ENCODE peak calls at places on chromosomes 13 and 19, in five cellular contexts. J is A549, M is AG04450, P is A673, G is pancreas. A is an unnamed sample.

GRCh38 chr19:21604351-21604926 is 99.0 kb downstream of the ZNF429 start:
- DNase-seq in J (no peak), M (no peak), P (no peak), G (no peak), A (no peak)

GRCh38 chr19:3046621-3047306 is 15.5 kb downstream of the TLE5 start:
- DNase-seq in J (no peak), M (no peak), P (peak), G (no peak), A (no peak)

GRCh38 chr13:69324109-69324886 is 783.3 kb upstream of the ATXN8OS start:
- DNase-seq in J (no peak), M (no peak), P (peak), G (no peak), A (peak)

GRCh38 chr13:93248627-93249047 is 22.0 kb downstream of the GPC6 start:
- DNase-seq in J (no peak), M (no peak), P (peak), G (peak), A (peak)

GRCh38 chr19:35087393-35087792 is 28.2 kb upstream of the FXYD3 start:
- DNase-seq in J (no peak), M (no peak), P (no peak), G (no peak), A (no peak)

GRCh38 chr13:49259586-49259985 is 11.9 kb downstream of the CDADC1 start:
- DNase-seq in J (no peak), M (no peak), P (no peak), G (no peak), A (no peak)

GRCh38 chr13:51806571-51806970 is 2.6 kb upstream of the DHRS12 start:
- DNase-seq in J (no peak), M (no peak), P (peak), G (no peak), A (no peak)

GRCh38 chr13:37010424-37010823 is 9.8 kb downstream of the EXOSC8 start:
- DNase-seq in J (no peak), M (no peak), P (no peak), G (no peak), A (no peak)

GRCh38 chr13:28031929-28032328 is 43.4 kb upstream of the URAD start:
- DNase-seq in J (no peak), M (no peak), P (no peak), G (no peak), A (no peak)

GRCh38 chr13:19781526-19781925 is 1.2 kb downstream of the PSPC1 start:
- DNase-seq in J (no peak), M (no peak), P (peak), G (no peak), A (no peak)

GRCh38 chr19:56170261-56170660 is 5.5 kb upstream of the GALP start:
- DNase-seq in J (no peak), M (no peak), P (no peak), G (no peak), A (no peak)

GRCh38 chr19:34366670-34367423 is 1.9 kb downstream of the GPI start:
- DNase-seq in J (no peak), M (peak), P (no peak), G (no peak), A (no peak)

GRCh38 chr19:24054044-24054935 is 32.7 kb upstream of the ZNF254 start:
- DNase-seq in J (peak), M (peak), P (no peak), G (no peak), A (no peak)

GRCh38 chr19:43726736-43727592 is 11.1 kb downstream of the IRGC start:
- DNase-seq in J (no peak), M (no peak), P (no peak), G (no peak), A (no peak)

GRCh38 chr19:3175761-3176714 is 2.5 kb upstream of the S1PR4 start:
- DNase-seq in J (no peak), M (no peak), P (peak), G (no peak), A (peak)

GRCh38 chr19:35509861-35510625 is 3.4 kb downstream of the DMKN start:
- DNase-seq in J (peak), M (no peak), P (peak), G (peak), A (no peak)

GRCh38 chr13:105272660-105273631 is 1262.5 kb downstream of the EFNB2 start:
- DNase-seq in J (no peak), M (no peak), P (no peak), G (no peak), A (no peak)

GRCh38 chr19:4976412-4977298 is 7.7 kb downstream of the KDM4B start:
- DNase-seq in J (peak), M (peak), P (peak), G (no peak), A (no peak)
- TF ChIP-seq CTCF in J (peak), M (peak), P (peak), G (no peak), A (peak)

GRCh38 chr19:45468803-45469131 is 971 bp downstream of the FOSB start:
- DNase-seq in J (no peak), M (no peak), P (no peak), G (no peak), A (no peak)

GRCh38 chr19:45468159-45468651 is 409 bp downstream of the FOSB start:
- DNase-seq in J (no peak), M (no peak), P (peak), G (peak), A (no peak)

GRCh38 chr19:45467115-45467455 is 711 bp upstream of the FOSB start:
- DNase-seq in J (no peak), M (no peak), P (no peak), G (no peak), A (no peak)

GRCh38 chr19:45469132-45469834 is 1.5 kb downstream of the FOSB start:
- DNase-seq in J (peak), M (peak), P (peak), G (peak), A (peak)

GRCh38 chr19:45467456-45468158 is at the start of gene FOSB:
- DNase-seq in J (peak), M (peak), P (peak), G (peak), A (no peak)
- TF ChIP-seq CTCF in J (no peak), M (peak), P (peak), G (no peak), A (peak)

GRCh38 chr13:85798999-85799646 is at the start of gene SLITRK6:
- DNase-seq in J (peak), M (peak), P (peak), G (no peak), A (peak)
- TF ChIP-seq CTCF in J (peak), M (peak), P (peak), G (no peak), A (peak)

GRCh38 chr19:45558399-45558878 is 26.2 kb downstream of the OPA3 start:
- DNase-seq in J (peak), M (no peak), P (peak), G (no peak), A (no peak)
- TF ChIP-seq CTCF in J (peak), M (peak), P (peak), G (no peak), A (peak)

DNA sequence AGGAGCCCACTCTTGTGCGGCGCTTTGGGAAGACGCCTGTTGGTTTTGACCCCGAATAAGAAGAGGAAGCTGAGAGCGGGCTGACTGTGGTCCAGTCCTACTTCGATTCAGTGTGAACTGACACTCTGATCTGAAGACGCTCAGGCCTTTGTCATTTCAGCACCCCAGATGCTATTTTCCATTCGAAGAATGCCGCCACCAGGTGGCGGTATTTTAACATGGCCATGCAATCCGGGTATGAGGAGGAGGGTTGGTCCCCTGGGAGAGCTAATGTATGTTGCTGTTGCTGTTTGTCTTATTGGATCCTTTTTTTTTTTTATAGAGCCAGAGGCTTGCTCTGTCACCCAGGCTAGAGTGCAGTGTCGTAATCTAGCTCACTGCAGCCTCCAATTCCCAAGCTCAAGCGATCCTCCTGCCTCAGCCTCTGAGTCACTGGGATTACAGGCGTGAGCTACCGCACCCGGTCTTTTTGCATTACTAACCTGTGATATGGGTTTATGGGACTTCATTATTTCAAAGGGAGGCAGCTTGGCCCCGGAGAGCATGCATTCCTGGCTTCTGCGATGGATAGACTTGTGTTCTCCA is 803 bp upstream of the TIMM44 start:
- DNase-seq in J (peak), M (peak), P (peak), G (peak), A (peak)
- TF ChIP-seq CTCF in J (peak), M (peak), P (peak), G (peak), A (peak)

GRCh38 chr13:57582032-57582431 is 49.5 kb upstream of the PCDH17 start:
- DNase-seq in J (no peak), M (no peak), P (peak), G (peak), A (no peak)
- TF ChIP-seq CTCF in J (no peak), M (no peak), P (peak), G (no peak), A (no peak)

DNA sequence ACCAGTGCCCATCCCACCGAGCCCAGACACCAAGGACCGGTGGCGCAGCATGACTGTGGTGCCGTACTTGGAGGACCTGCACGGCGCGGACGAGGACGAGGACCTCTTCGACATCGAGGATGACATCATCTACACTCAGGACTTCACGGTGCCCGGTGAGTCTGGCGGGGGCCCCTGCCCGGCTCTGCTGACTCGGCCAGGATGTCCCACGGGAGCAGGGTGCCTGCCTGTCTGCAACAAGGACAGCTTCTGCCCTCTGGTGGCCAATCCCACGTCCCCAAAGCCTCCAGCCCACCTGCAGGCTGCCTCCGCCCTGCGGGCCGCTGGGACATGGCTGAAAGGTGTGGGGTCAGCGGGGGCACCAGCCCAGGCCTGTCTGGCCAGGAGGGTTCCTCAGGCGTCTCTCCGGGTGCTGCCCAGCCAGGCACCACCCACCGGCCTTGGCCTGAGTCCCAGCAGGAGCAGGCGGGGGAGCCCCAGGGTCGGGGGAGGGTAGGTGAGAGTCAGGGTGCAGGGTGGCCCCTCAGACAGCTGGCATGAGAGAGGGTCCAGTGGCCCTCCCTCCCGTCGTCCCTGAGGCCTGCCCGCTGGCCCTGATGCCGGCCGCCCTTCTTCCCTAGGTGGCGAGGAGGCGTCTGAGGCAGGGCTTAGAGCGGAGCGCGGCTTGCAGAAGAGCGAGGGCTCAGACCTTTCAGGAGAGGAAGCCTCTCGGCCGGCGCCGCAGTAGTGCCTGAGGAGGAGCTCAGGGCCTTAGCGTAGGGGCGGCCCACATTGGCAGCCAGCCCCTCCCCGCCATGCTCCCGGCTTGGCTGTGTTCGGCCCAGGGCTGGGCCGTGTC is 14.6 kb downstream of the CBARP start:
- DNase-seq in J (no peak), M (no peak), P (peak), G (peak), A (no peak)
- TF ChIP-seq CTCF in J (peak), M (peak), P (peak), G (no peak), A (peak)

DNA sequence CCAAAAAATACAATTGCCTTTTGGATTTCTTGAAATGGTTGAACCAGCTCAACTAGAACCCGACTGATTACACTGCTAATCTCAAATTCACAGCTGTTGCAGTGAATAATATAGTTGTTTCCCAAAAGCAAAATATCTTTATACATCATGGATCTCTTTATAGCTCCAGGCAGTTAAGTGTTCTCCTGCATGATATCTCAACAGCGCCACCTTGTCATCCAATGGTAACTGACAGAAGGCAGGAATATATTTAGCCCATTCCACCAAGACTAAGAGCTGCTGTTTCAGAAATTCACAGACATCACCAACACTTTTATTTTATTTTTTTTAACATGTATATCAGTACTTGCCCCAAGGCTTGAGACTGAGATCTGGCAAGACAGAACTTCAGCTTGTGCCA is 1141.0 kb upstream of the PRR20A start:
- DNase-seq in J (no peak), M (no peak), P (no peak), G (no peak), A (no peak)
- TF ChIP-seq CTCF in J (no peak), M (no peak), P (peak), G (no peak), A (no peak)

DNA sequence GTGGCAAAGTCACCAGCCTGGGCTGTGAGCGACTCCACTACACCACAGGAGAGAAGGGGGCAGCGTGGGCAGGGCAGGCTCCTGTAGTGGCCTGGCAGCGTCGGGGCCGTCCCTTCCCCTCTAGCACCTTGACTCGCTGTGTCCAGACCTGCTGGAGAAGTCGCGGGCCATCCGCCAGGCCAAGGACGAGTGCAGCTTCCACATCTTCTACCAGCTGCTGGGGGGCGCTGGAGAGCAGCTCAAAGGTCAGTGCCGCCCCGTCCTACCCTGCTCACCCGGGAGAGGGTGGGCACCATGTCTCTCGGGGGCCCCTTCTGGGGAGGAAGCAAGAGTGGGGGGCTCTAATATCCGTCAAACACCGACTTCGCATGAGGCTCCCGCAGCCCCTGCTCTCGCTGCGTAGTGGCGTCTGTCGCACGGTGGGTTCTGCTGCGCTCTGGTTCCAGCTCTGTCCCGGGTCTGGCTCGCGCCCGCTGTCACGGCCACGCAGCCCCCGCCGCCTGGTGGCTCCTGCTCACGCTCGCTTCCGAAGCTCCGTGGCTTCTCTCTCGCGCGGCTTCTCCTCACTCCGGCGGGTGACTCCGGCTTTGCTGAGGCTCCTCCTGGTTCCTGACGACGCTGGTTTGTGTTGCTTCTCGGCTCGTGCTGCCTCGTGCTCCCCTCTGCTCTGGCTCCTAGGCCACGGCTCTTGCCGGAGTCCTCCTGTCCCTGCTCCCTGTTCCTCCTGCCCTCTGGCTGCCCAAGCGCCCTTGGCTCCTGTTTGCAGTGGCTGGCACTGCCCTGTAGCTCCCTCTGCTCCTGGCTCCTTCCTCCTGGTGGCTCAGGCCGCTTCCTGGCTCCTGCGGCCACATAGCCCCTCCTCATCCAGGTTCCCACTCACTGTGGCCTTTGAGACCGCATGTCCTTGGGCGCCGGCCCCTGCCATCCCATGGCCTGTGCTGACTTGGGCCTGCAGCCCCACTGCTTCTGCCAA is 27.2 kb downstream of the MYH14 start:
- DNase-seq in J (no peak), M (no peak), P (no peak), G (no peak), A (no peak)
- TF ChIP-seq CTCF in J (no peak), M (no peak), P (peak), G (no peak), A (peak)